ENCODE peak calls at places on chromosomes 13 and 19, in four cellular contexts. W, X, O and J are unnamed samples.

GRCh38 chr13:104871456-104871855 is 1664.0 kb downstream of the EFNB2 start:
- DNase-seq in W (no peak), X (no peak), O (no peak), J (no peak)

GRCh38 chr13:45696610-45697226 is 5.4 kb upstream of the CBY2 start:
- DNase-seq in W (no peak), X (no peak), O (no peak), J (no peak)

GRCh38 chr19:2478756-2479555 is 3.0 kb downstream of the GADD45B start:
- DNase-seq in W (peak; percentile 59), X (peak; percentile 77), O (peak; percentile 63), J (no peak)

GRCh38 chr19:17335575-17335974 is 920 bp upstream of the ANO8 start:
- DNase-seq in W (no peak), X (no peak), O (no peak), J (no peak)

GRCh38 chr13:105336706-105337582 is 1198.5 kb downstream of the EFNB2 start:
- DNase-seq in W (no peak), X (no peak), O (no peak), J (no peak)

GRCh38 chr19:1811942-1812425 is at the start of gene ATP8B3:
- DNase-seq in W (peak; percentile 61), X (peak; percentile 90), O (peak; percentile 48), J (no peak)

GRCh38 chr13:23455401-23456185 is 22.1 kb upstream of the SACS start:
- DNase-seq in W (no peak), X (no peak), O (no peak), J (no peak)

GRCh38 chr13:65597839-65598818 is 1632.0 kb downstream of the PCDH9 start:
- DNase-seq in W (no peak), X (no peak), O (no peak), J (no peak)

GRCh38 chr19:49357186-49357585 is 5.0 kb downstream of the TEAD2 start:
- DNase-seq in W (no peak), X (no peak), O (no peak), J (no peak)

GRCh38 chr19:5138606-5139594 is 170.0 kb downstream of the KDM4B start:
- DNase-seq in W (peak; percentile 35), X (peak; percentile 94), O (peak; percentile 85), J (no peak)

GRCh38 chr19:29805026-29805925 is 6.5 kb upstream of the CCNE1 start:
- DNase-seq in W (no peak), X (no peak), O (no peak), J (no peak)

GRCh38 chr13:108974686-108975085 is 345.3 kb downstream of the MYO16 start:
- DNase-seq in W (no peak), X (no peak), O (no peak), J (no peak)

GRCh38 chr13:106533940-106534843 is 1.3 kb downstream of the EFNB2 start:
- DNase-seq in W (peak; percentile 10), X (peak; percentile 20), O (peak; percentile 26), J (no peak)

GRCh38 chr13:49020940-49021548 is 45.3 kb downstream of the FNDC3A start:
- DNase-seq in W (no peak), X (no peak), O (no peak), J (no peak)

GRCh38 chr19:1101337-1101698 is 2.5 kb upstream of the GPX4 start:
- DNase-seq in W (no peak), X (no peak), O (no peak), J (no peak)

GRCh38 chr19:10812902-10813404 is 23.1 kb downstream of the TMED1 start:
- DNase-seq in W (no peak), X (peak; percentile 60), O (no peak), J (no peak)

GRCh38 chr19:33683881-33684549 is 62.3 kb downstream of the CHST8 start:
- DNase-seq in W (no peak), X (no peak), O (no peak), J (no peak)

GRCh38 chr13:34611678-34612077 is 330.4 kb upstream of the NBEA start:
- DNase-seq in W (no peak), X (no peak), O (no peak), J (no peak)

GRCh38 chr13:39364797-39365468 is 238.1 kb downstream of the LHFPL6 start:
- DNase-seq in W (no peak), X (no peak), O (no peak), J (peak; percentile 0)

GRCh38 chr19:34148672-34149185 is 23.6 kb upstream of the LSM14A start:
- DNase-seq in W (no peak), X (no peak), O (no peak), J (no peak)

GRCh38 chr19:12648088-12648487 is 18.5 kb downstream of the MAN2B1 start:
- DNase-seq in W (no peak), X (no peak), O (no peak), J (no peak)

GRCh38 chr13:101209206-101209893 is 207.0 kb downstream of the NALCN start:
- DNase-seq in W (no peak), X (no peak), O (no peak), J (no peak)

GRCh38 chr19:48530044-48530720 is 18.5 kb upstream of the LMTK3 start:
- DNase-seq in W (no peak), X (no peak), O (no peak), J (no peak)

GRCh38 chr19:16366433-16367268 is 42.0 kb downstream of the KLF2 start:
- DNase-seq in W (peak; percentile 43), X (peak; percentile 53), O (peak; percentile 59), J (no peak)

GRCh38 chr13:113020323-113021080 is 51.5 kb downstream of the MCF2L start:
- DNase-seq in W (no peak), X (no peak), O (no peak), J (no peak)

GRCh38 chr19:38385804-38386257 is 2.0 kb downstream of the GGN start:
- DNase-seq in W (no peak), X (no peak), O (no peak), J (no peak)

GRCh38 chr13:46655727-46656180 is 102.8 kb downstream of the LRCH1 start:
- DNase-seq in W (no peak), X (no peak), O (no peak), J (no peak)

GRCh38 chr13:113670541-113670940 is 3.5 kb downstream of the GRK1 start:
- DNase-seq in W (no peak), X (no peak), O (no peak), J (no peak)

GRCh38 chr13:24644051-24644450 is 36.2 kb upstream of the ATP12A start:
- DNase-seq in W (no peak), X (no peak), O (no peak), J (no peak)

GRCh38 chr19:14840206-14840605 is 5.2 kb upstream of the OR7A5 start:
- DNase-seq in W (no peak), X (no peak), O (no peak), J (no peak)

GRCh38 chr19:812049-812816 is 9.5 kb downstream of the PLPPR3 start:
- DNase-seq in W (no peak), X (no peak), O (no peak), J (no peak)

GRCh38 chr19:2755811-2756210 is 16.0 kb upstream of the SLC39A3 start:
- DNase-seq in W (no peak), X (no peak), O (no peak), J (no peak)

GRCh38 chr13:42907745-42908144 is 84.3 kb downstream of the EPSTI1 start:
- DNase-seq in W (no peak), X (no peak), O (no peak), J (no peak)

GRCh38 chr13:74930402-74931165 is 551.4 kb downstream of the TBC1D4 start:
- DNase-seq in W (no peak), X (no peak), O (no peak), J (no peak)

GRCh38 chr13:42986176-42986574 is 5.9 kb downstream of the EPSTI1 start:
- DNase-seq in W (no peak), X (no peak), O (no peak), J (no peak)